ENCODE peak calls at places on chromosomes 13 and 19, in six cellular contexts. A is HCT116, J is GM12878, N is HepG2, Q is H1, L is K562. B is an unnamed sample.

GRCh38 chr13:29953542-29953941 is 103.1 kb upstream of the UBL3 start:
- DNase-seq in L (no peak), Q (no peak), J (no peak), N (no peak), A (no peak), B (no peak)

GRCh38 chr13:44575741-44576395 is at the start of gene TSC22D1:
- DNase-seq in L (no peak), Q (no peak), A (no peak), J (no peak), N (no peak), B (no peak)

GRCh38 chr13:64871742-64872141 is 2358.4 kb downstream of the PCDH9 start:
- DNase-seq in A (no peak), L (no peak), N (peak), Q (no peak), J (no peak), B (no peak)

GRCh38 chr13:97359181-97360057 is 74.5 kb upstream of the RAP2A start:
- DNase-seq in L (peak), A (peak), J (no peak), N (peak), Q (no peak), B (peak)

GRCh38 chr13:95139186-95139585 is 162.1 kb downstream of the ABCC4 start:
- DNase-seq in L (no peak), A (no peak), N (no peak), Q (no peak), J (no peak), B (no peak)

GRCh38 chr13:89959074-89959473 is 1388.4 kb upstream of the MIR17HG start:
- DNase-seq in N (no peak), L (no peak), A (no peak), J (no peak), Q (no peak), B (no peak)

GRCh38 chr13:51585234-51585672 is 991 bp downstream of the WDFY2 start:
- DNase-seq in L (no peak), Q (no peak), J (no peak), A (no peak), N (no peak), B (no peak)

GRCh38 chr19:41616785-41617621 is 9.9 kb downstream of the CEACAM4 start:
- DNase-seq in J (no peak), L (no peak), A (no peak), Q (no peak), N (peak), B (peak)

GRCh38 chr13:97460004-97460756 is 26.2 kb downstream of the RAP2A start:
- DNase-seq in N (no peak), A (no peak), J (peak), Q (no peak), L (no peak), B (no peak)

GRCh38 chr13:63448654-63449053 is 2033.0 kb upstream of the PCDH20 start:
- DNase-seq in Q (no peak), A (no peak), L (no peak), J (no peak), N (no peak), B (no peak)

GRCh38 chr19:51803965-51804364 is 9.0 kb downstream of the FPR3 start:
- DNase-seq in N (no peak), A (no peak), L (no peak), J (no peak), Q (no peak), B (no peak)

GRCh38 chr13:84885868-84886267 is 913.4 kb downstream of the SLITRK6 start:
- DNase-seq in L (no peak), Q (no peak), N (no peak), J (no peak), A (no peak), B (no peak)

GRCh38 chr13:47399599-47399998 is 502.7 kb upstream of the HTR2A start:
- DNase-seq in L (no peak), N (no peak), Q (no peak), J (no peak), A (no peak), B (no peak)

GRCh38 chr13:47396915-47397314 is 500.1 kb upstream of the HTR2A start:
- DNase-seq in L (no peak), J (no peak), N (no peak), A (no peak), Q (no peak), B (peak)

DNA sequence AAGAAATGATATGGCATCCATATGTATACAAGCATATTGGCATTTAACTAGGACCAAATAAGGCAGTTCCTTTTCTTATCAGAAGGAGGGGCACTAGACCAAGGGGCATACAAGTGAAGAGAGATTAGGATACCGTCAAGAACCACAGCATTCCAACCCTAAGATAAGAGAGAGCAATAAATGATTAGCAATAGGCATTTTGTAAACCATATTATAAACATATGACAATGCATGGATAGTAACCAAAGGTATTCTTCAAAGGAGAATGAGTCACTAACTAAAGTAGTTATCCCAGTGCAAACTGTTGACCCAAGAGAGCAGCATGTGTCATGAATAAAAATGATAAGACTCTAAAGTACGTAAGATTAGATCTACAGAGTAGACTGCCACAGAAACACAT is 500.9 kb upstream of the HTR2A start:
- DNase-seq in L (no peak), Q (no peak), J (no peak), A (no peak), N (no peak), B (no peak)
- TF ChIP-seq ZNF274 in L (no peak), Q (no peak), J (no peak), A (no peak), N (no peak), B (no peak)

GRCh38 chr13:110308377-110309158 is 1.5 kb downstream of the COL4A2 start:
- DNase-seq in N (no peak), J (no peak), Q (no peak), L (no peak), A (no peak), B (no peak)
- TF ChIP-seq ZNF274 in N (no peak), J (no peak), Q (no peak), L (no peak), A (no peak), B (no peak)

DNA sequence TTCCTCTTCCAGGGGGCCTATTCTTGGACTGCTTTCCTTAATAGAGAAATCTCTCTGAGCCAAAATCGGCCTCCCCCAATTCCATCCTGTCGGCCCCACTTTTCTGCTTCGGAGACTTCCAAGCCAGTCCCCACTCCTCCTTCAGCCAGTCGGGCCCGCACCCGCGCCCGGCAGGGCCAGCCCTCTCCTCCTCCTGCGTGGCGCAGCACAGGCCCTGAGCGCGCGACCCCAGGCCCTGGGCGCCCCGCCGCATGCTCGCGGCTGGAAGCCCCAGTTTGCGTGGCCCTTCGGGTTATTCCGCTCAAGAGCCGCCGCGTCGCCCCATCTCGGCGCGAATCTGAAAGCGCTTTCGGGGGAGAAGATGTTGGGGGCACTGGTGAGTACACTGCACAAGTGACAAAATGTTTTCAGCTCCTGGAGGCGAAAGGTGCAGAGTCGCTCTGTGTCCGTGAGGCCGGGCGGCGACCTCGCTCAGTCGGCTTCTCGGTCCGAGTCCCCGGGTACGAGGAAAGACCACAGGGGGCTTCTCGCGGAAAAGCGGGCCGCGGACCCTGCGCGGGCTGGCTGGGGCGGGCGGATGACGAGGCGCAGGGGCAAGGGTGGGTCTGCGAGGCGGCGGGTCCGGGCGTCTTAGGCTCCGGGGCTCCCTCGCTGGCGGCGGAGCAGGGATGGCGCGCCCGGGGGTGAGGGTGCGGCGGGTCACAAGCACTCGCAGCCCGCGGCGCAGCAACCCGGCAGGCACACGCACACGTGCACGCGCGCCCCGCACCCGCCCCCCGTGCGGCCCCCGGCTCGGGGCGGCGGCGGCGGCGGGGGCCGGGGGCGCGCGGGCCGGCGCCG is at the start of gene IL17D:
- DNase-seq in J (no peak), A (no peak), L (peak), Q (no peak), N (no peak), B (no peak)
- TF ChIP-seq ZNF274 in J (no peak), A (no peak), L (no peak), Q (no peak), N (peak), B (no peak)

GRCh38 chr19:2170219-2170618 is 6.5 kb downstream of the DOT1L start:
- DNase-seq in Q (no peak), J (no peak), A (no peak), L (no peak), N (no peak), B (no peak)

GRCh38 chr19:2173388-2173787 is 9.7 kb downstream of the DOT1L start:
- DNase-seq in L (no peak), Q (no peak), N (no peak), J (no peak), A (no peak), B (no peak)

GRCh38 chr19:2170987-2171348 is 7.2 kb downstream of the DOT1L start:
- DNase-seq in N (no peak), L (no peak), J (no peak), A (no peak), Q (no peak), B (no peak)

GRCh38 chr19:2173841-2174577 is 10.3 kb downstream of the DOT1L start:
- DNase-seq in Q (no peak), N (peak), J (no peak), L (no peak), A (no peak), B (no peak)

DNA sequence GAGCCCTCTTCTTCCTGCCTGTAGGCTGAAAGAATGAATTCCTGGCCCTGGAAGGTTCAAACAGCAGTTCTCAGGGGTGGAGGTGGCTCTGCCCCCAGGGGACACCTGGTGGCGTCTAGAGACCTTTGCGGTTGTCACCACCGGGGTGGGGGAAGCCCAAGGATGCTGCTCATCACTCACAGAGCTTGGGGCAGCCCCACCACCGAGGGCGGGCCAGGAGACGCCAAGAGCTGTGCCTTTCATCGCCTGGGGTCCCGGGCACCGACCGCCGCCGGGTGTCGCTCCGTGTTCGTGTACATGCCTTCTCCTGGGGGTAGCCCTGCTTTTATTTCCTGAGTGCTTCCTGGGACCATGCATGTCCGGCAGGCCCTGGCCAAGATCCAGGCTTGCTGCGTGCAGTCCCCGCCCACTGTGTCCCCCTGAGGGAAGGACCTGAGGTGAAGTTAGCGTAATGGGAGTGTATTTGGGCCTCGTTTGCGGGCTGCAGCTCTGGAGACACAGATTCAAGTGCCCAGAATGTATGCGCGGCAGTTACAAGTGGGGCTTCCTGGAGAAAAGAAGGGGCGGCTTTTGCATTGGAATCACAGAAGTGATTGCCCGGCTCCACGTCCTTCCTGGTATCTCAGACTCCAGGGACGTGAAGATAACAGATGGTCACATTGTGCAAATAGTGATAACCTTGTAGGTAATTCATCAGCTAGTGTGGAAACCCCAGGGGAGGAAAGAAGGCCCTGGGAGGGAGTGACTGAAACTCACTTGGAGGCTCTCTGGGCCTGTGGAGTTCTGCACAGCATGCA is 7.8 kb downstream of the DOT1L start:
- DNase-seq in N (peak), L (peak), J (peak), Q (no peak), A (no peak), B (no peak)
- TF ChIP-seq ZNF274 in N (peak), L (no peak), J (no peak), Q (no peak), A (no peak), B (no peak)

DNA sequence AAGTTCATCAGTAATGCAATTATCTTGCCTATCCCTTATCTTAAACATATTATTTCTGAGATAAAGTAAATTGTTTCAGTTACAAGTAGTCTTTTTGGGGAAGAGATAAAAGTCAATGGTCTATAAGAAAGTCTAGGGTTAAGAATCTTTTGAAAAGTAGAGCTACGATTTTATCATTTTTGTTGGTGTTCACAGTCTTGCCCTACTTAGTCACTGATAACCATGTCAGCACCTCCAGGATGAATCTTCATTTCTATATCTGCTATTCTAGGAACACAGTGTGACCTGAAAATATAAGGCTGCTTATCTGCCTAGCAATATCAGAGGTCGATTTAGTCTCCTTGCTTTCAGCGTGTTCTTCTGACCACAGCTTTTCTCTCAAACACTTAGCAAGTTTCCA is 1676.5 kb upstream of the PRR20A start:
- DNase-seq in L (no peak), J (no peak), Q (no peak), N (no peak), A (no peak), B (no peak)
- TF ChIP-seq ZNF274 in L (no peak), J (no peak), Q (no peak), N (no peak), A (no peak), B (no peak)

B was measured in NT2/D1.